ENCODE peak calls at places on chromosome 2, in five cellular contexts. One of them, this sample, is unnamed.

GRCh38 chr2:105757361-105757933 is 12.7 kb downstream of the NCK2 start:
- DNase-seq in heart left ventricle: no peak
- DNase-seq in mesendoderm: no peak
- DNase-seq in neuronal stem cell: no peak
- DNase-seq in H1: no peak
- DNase-seq in this sample: no peak

GRCh38 chr2:134027980-134028379 is 225.9 kb upstream of the MGAT5 start:
- DNase-seq in H1: no peak
- DNase-seq in heart left ventricle: peak; percentile 38
- DNase-seq in neuronal stem cell: no peak
- DNase-seq in mesendoderm: peak; percentile 42
- DNase-seq in this sample: no peak

GRCh38 chr2:239929504-239929903 is 95.6 kb downstream of the NDUFA10 start:
- DNase-seq in neuronal stem cell: no peak
- DNase-seq in heart left ventricle: no peak
- DNase-seq in mesendoderm: no peak
- DNase-seq in H1: no peak
- DNase-seq in this sample: peak; percentile 34

GRCh38 chr2:25879133-25879730 is 945 bp upstream of the ASXL2 start:
- DNase-seq in mesendoderm: peak; percentile 9
- DNase-seq in heart left ventricle: no peak
- DNase-seq in H1: no peak
- DNase-seq in neuronal stem cell: no peak
- DNase-seq in this sample: no peak

GRCh38 chr2:45173513-45173912 is 164.3 kb upstream of the SIX2 start:
- DNase-seq in neuronal stem cell: no peak
- DNase-seq in H1: no peak
- DNase-seq in mesendoderm: no peak
- DNase-seq in heart left ventricle: no peak
- DNase-seq in this sample: no peak

GRCh38 chr2:140624188-140624587 is 1506.6 kb downstream of the LRP1B start:
- DNase-seq in mesendoderm: no peak
- DNase-seq in neuronal stem cell: no peak
- DNase-seq in heart left ventricle: no peak
- DNase-seq in H1: no peak
- DNase-seq in this sample: no peak

GRCh38 chr2:233820766-233821105 is 33.6 kb downstream of the HJURP start:
- DNase-seq in mesendoderm: no peak
- DNase-seq in H1: no peak
- DNase-seq in neuronal stem cell: no peak
- DNase-seq in heart left ventricle: no peak
- DNase-seq in this sample: peak; percentile 18

GRCh38 chr2:27583390-27583915 is 611 bp downstream of the ZNF512 start:
- DNase-seq in neuronal stem cell: no peak
- DNase-seq in heart left ventricle: no peak
- DNase-seq in H1: no peak
- DNase-seq in mesendoderm: no peak
- DNase-seq in this sample: no peak

GRCh38 chr2:226077841-226078240 is 678.3 kb downstream of the NYAP2 start:
- DNase-seq in mesendoderm: no peak
- DNase-seq in neuronal stem cell: no peak
- DNase-seq in H1: no peak
- DNase-seq in heart left ventricle: no peak
- DNase-seq in this sample: no peak

GRCh38 chr2:106931742-106932335 is 45.9 kb upstream of the ST6GAL2 start:
- DNase-seq in heart left ventricle: no peak
- DNase-seq in neuronal stem cell: no peak
- DNase-seq in mesendoderm: no peak
- DNase-seq in H1: no peak
- DNase-seq in this sample: no peak

GRCh38 chr2:184598313-184599053 is at the start of gene ZNF804A:
- DNase-seq in neuronal stem cell: peak; percentile 50
- DNase-seq in mesendoderm: peak; percentile 63
- DNase-seq in H1: no peak
- DNase-seq in heart left ventricle: peak; percentile 45
- DNase-seq in this sample: peak; percentile 58

GRCh38 chr2:232980683-232981082 is 32.4 kb downstream of the NGEF start:
- DNase-seq in mesendoderm: peak; percentile 38
- DNase-seq in heart left ventricle: no peak
- DNase-seq in neuronal stem cell: no peak
- DNase-seq in H1: no peak
- DNase-seq in this sample: no peak

GRCh38 chr2:173232956-173233744 is 121.5 kb upstream of the CDCA7 start:
- DNase-seq in neuronal stem cell: no peak
- DNase-seq in mesendoderm: no peak
- DNase-seq in heart left ventricle: no peak
- DNase-seq in H1: no peak
- DNase-seq in this sample: no peak

GRCh38 chr2:35410431-35411061 is 945.0 kb upstream of the CRIM1 start:
- DNase-seq in H1: peak; percentile 7
- DNase-seq in heart left ventricle: peak; percentile 29
- DNase-seq in mesendoderm: peak; percentile 70
- DNase-seq in neuronal stem cell: peak; percentile 50
- DNase-seq in this sample: peak; percentile 62

GRCh38 chr2:201343559-201343958 is 13.6 kb downstream of the FLACC1 start:
- DNase-seq in neuronal stem cell: no peak
- DNase-seq in heart left ventricle: no peak
- DNase-seq in H1: no peak
- DNase-seq in mesendoderm: no peak
- DNase-seq in this sample: no peak

DNA sequence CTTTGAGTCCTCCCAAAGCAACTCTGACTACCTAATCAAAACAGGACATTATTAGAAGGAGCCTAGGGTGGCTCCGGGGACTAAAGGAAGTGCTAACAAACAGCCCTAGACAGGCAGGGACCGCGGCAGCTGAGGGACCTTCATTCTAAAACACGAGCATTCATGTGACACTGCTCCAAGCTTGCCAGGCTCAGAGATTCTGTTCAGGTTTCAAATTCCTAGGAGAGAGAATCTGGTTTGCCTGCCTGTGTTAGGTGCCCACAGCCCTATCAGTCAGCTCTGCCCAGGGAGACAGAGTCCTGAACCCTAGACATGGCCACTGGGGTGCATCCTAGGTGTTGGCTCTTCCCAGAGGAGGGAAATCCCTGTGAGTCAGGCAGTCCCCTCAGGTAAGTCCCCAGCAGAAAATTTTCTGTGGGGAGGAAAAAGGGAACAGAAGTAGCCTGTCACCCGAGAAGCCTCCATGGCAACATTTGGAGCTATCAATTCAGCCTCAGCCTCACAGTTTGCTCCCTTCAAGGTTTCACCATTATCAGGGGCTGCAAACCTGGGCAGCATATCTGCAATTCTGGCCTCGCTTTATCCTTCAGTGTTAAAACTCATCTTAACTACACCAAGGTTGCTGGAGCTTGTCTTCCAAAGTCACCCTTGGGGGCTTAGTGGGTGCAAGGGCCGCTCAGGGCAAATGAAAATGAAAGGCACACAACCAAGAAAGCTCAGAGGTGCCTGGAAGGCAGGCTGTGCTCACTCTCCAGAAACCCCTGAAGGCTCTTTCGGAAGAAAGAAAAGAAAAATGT is 28.6 kb downstream of the PCBP1 start:
- DNase-seq in mesendoderm: no peak
- DNase-seq in neuronal stem cell: no peak
- DNase-seq in heart left ventricle: peak; percentile 54
- DNase-seq in H1: no peak
- DNase-seq in this sample: no peak
- H3K4me1 ChIP-seq in mesendoderm: peaks cover 9% of the 10 kb centered on the region
- H3K4me1 ChIP-seq in neuronal stem cell: peaks cover 11% of the 10 kb centered on the region
- H3K4me1 ChIP-seq in heart left ventricle: peaks cover 11% of the 10 kb centered on the region
- H3K4me1 ChIP-seq in H1: peaks cover 8% of the 10 kb centered on the region
- H3K4me1 ChIP-seq in this sample: no peaks in the 10 kb centered on the region

GRCh38 chr2:195563857-195564512 is 93.0 kb upstream of the SLC39A10 start:
- DNase-seq in heart left ventricle: no peak
- DNase-seq in neuronal stem cell: no peak
- DNase-seq in mesendoderm: no peak
- DNase-seq in H1: no peak
- DNase-seq in this sample: no peak
- H3K27ac ChIP-seq in heart left ventricle: no peak overlapping the region
- H3K27ac ChIP-seq in neuronal stem cell: no peak overlapping the region
- H3K27ac ChIP-seq in mesendoderm: no peak overlapping the region
- H3K27ac ChIP-seq in H1: no peak overlapping the region
- H3K27ac ChIP-seq in this sample: no peak overlapping the region

DNA sequence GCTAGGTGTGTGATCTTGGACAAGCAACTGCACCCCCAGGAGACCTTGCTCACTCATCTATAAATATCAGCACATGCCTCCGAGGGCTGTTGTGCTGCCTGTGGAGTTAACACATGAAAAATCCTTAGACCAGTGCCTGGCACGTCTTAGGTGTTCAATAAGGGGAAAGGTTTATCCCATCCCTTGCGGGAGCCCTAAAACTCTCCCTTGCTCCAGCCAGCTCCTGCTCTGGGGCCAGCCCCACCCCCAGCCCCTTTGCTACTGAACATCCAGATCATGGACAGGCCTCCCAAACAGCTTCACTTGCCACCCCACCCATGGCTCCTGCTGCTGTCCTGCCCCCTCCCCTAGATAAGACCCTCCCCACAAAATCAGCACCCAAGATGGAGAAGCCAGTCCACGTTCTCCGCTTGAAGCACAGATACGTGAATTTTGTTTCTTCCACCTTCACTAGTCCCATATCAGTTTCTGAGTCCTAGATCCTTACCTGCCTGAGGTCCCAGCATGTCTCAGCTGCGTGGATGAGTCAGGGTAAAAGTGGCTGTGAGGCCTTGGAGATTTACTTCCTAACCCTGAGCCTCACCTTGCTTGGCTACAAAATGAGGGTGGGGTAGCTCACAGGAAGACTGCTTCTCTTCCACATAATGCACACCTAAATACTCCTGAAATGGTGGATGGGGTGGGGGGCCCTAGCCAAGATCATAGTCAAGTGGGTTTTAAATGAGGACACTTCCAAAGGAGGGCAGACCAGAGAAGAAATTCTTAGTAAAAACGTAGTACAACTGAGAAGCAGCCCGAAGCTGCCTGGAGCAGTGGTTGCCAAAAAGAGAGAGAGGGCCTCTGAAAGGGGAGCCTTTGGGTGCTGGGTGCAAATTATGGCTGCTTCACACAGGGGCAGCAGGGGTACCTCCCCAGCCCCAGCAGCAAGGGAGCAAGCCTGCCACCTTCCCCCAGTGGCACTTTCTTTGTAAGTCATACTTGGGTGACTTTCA is 40.4 kb downstream of the C1QL2 start:
- DNase-seq in heart left ventricle: no peak
- DNase-seq in mesendoderm: no peak
- DNase-seq in H1: no peak
- DNase-seq in neuronal stem cell: no peak
- DNase-seq in this sample: no peak
- H3K27me3 ChIP-seq in heart left ventricle: peaks cover 4% of the 10 kb centered on the region
- H3K27me3 ChIP-seq in mesendoderm: no peaks in the 10 kb centered on the region
- H3K27me3 ChIP-seq in H1: no peaks in the 10 kb centered on the region
- H3K27me3 ChIP-seq in neuronal stem cell: no peaks in the 10 kb centered on the region
- H3K27me3 ChIP-seq in this sample: no peaks in the 10 kb centered on the region

GRCh38 chr2:205783872-205784510 is 101.7 kb downstream of the NRP2 start:
- DNase-seq in heart left ventricle: no peak
- DNase-seq in mesendoderm: no peak
- DNase-seq in neuronal stem cell: no peak
- DNase-seq in H1: no peak
- DNase-seq in this sample: no peak
- H3K4me1 ChIP-seq in heart left ventricle: no peaks in the 10 kb centered on the region
- H3K4me1 ChIP-seq in mesendoderm: no peaks in the 10 kb centered on the region
- H3K4me1 ChIP-seq in neuronal stem cell: no peaks in the 10 kb centered on the region
- H3K4me1 ChIP-seq in H1: no peaks in the 10 kb centered on the region
- H3K4me1 ChIP-seq in this sample: peaks cover 14% of the 10 kb centered on the region

GRCh38 chr2:98739020-98739419 is 8.1 kb upstream of the MGAT4A start:
- DNase-seq in mesendoderm: no peak
- DNase-seq in heart left ventricle: no peak
- DNase-seq in neuronal stem cell: no peak
- DNase-seq in H1: no peak
- DNase-seq in this sample: no peak

GRCh38 chr2:98734823-98735260 is 3.9 kb upstream of the MGAT4A start:
- DNase-seq in mesendoderm: no peak
- DNase-seq in H1: no peak
- DNase-seq in heart left ventricle: no peak
- DNase-seq in neuronal stem cell: no peak
- DNase-seq in this sample: no peak

GRCh38 chr2:98737848-98738247 is 6.9 kb upstream of the MGAT4A start:
- DNase-seq in heart left ventricle: no peak
- DNase-seq in mesendoderm: no peak
- DNase-seq in neuronal stem cell: no peak
- DNase-seq in H1: no peak
- DNase-seq in this sample: no peak

GRCh38 chr2:98736464-98736889 is 5.5 kb upstream of the MGAT4A start:
- DNase-seq in neuronal stem cell: no peak
- DNase-seq in mesendoderm: no peak
- DNase-seq in heart left ventricle: no peak
- DNase-seq in H1: no peak
- DNase-seq in this sample: no peak

GRCh38 chr2:98738304-98738703 is 7.4 kb upstream of the MGAT4A start:
- DNase-seq in neuronal stem cell: no peak
- DNase-seq in mesendoderm: no peak
- DNase-seq in heart left ventricle: no peak
- DNase-seq in H1: no peak
- DNase-seq in this sample: no peak
- H3K27ac ChIP-seq in neuronal stem cell: no peak overlapping the region
- H3K27ac ChIP-seq in mesendoderm: no peak overlapping the region
- H3K27ac ChIP-seq in heart left ventricle: no peak overlapping the region
- H3K27ac ChIP-seq in H1: no peak overlapping the region
- H3K27ac ChIP-seq in this sample: no peak overlapping the region

This sample was measured in right lobe of liver.